ENCODE peak calls at places on chromosome 6, in ten cellular contexts. One of them, this sample, is unnamed.

GRCh38 chr6:110826236-110827129 is 11.2 kb upstream of the CDK19 start:
- DNase-seq in tibial nerve: peak; percentile 12
- DNase-seq in ovary: no peak
- DNase-seq in uterus: no peak
- DNase-seq in CD8-positive, alpha-beta T cell: no peak
- DNase-seq in Panc1: no peak
- DNase-seq in A549: no peak
- DNase-seq in HCT116: no peak
- DNase-seq in spleen: no peak
- DNase-seq in colonic mucosa: no peak
- DNase-seq in this sample: peak; percentile 75

GRCh38 chr6:170269151-170269872 is 21.6 kb downstream of the DLL1 start:
- DNase-seq in tibial nerve: no peak
- DNase-seq in ovary: no peak
- DNase-seq in uterus: no peak
- DNase-seq in CD8-positive, alpha-beta T cell: no peak
- DNase-seq in Panc1: no peak
- DNase-seq in A549: no peak
- DNase-seq in HCT116: no peak
- DNase-seq in spleen: no peak
- DNase-seq in colonic mucosa: peak; percentile 60
- DNase-seq in this sample: no peak

GRCh38 chr6:5695260-5696245 is 311.2 kb downstream of the NRN1 start:
- DNase-seq in tibial nerve: no peak
- DNase-seq in ovary: no peak
- DNase-seq in uterus: no peak
- DNase-seq in CD8-positive, alpha-beta T cell: no peak
- DNase-seq in Panc1: no peak
- DNase-seq in A549: no peak
- DNase-seq in HCT116: no peak
- DNase-seq in spleen: no peak
- DNase-seq in colonic mucosa: peak; percentile 35
- DNase-seq in this sample: no peak

GRCh38 chr6:147559016-147559415 is 50.5 kb downstream of the SAMD5 start:
- DNase-seq in tibial nerve: no peak
- DNase-seq in ovary: no peak
- DNase-seq in uterus: no peak
- DNase-seq in CD8-positive, alpha-beta T cell: no peak
- DNase-seq in Panc1: no peak
- DNase-seq in A549: no peak
- DNase-seq in HCT116: no peak
- DNase-seq in spleen: no peak
- DNase-seq in colonic mucosa: peak; percentile 57
- DNase-seq in this sample: no peak

GRCh38 chr6:101268541-101268940 is 125.0 kb upstream of the GRIK2 start:
- DNase-seq in tibial nerve: no peak
- DNase-seq in ovary: no peak
- DNase-seq in uterus: no peak
- DNase-seq in CD8-positive, alpha-beta T cell: no peak
- DNase-seq in Panc1: no peak
- DNase-seq in A549: no peak
- DNase-seq in HCT116: no peak
- DNase-seq in spleen: no peak
- DNase-seq in colonic mucosa: no peak
- DNase-seq in this sample: no peak

GRCh38 chr6:113690255-113690956 is 166.7 kb upstream of the MARCKS start:
- DNase-seq in tibial nerve: no peak
- DNase-seq in ovary: no peak
- DNase-seq in uterus: no peak
- DNase-seq in CD8-positive, alpha-beta T cell: no peak
- DNase-seq in Panc1: peak; percentile 93
- DNase-seq in A549: peak; percentile 26
- DNase-seq in HCT116: no peak
- DNase-seq in spleen: no peak
- DNase-seq in colonic mucosa: no peak
- DNase-seq in this sample: no peak

GRCh38 chr6:16168121-16168520 is 39.2 kb downstream of the MYLIP start:
- DNase-seq in tibial nerve: no peak
- DNase-seq in ovary: no peak
- DNase-seq in uterus: no peak
- DNase-seq in CD8-positive, alpha-beta T cell: no peak
- DNase-seq in Panc1: no peak
- DNase-seq in A549: no peak
- DNase-seq in HCT116: no peak
- DNase-seq in spleen: no peak
- DNase-seq in colonic mucosa: no peak
- DNase-seq in this sample: no peak

GRCh38 chr6:158014505-158015187 is 33.0 kb downstream of the SYNJ2 start:
- DNase-seq in tibial nerve: no peak
- DNase-seq in ovary: no peak
- DNase-seq in uterus: no peak
- DNase-seq in CD8-positive, alpha-beta T cell: no peak
- DNase-seq in Panc1: no peak
- DNase-seq in A549: no peak
- DNase-seq in HCT116: no peak
- DNase-seq in spleen: peak; percentile 48
- DNase-seq in colonic mucosa: no peak
- DNase-seq in this sample: peak; percentile 22

GRCh38 chr6:115398607-115399006 is 662.1 kb downstream of the FRK start:
- DNase-seq in tibial nerve: no peak
- DNase-seq in ovary: no peak
- DNase-seq in uterus: no peak
- DNase-seq in CD8-positive, alpha-beta T cell: no peak
- DNase-seq in Panc1: no peak
- DNase-seq in A549: no peak
- DNase-seq in HCT116: no peak
- DNase-seq in spleen: no peak
- DNase-seq in colonic mucosa: no peak
- DNase-seq in this sample: no peak

GRCh38 chr6:21067521-21067920 is 526.0 kb upstream of the SOX4 start:
- DNase-seq in tibial nerve: no peak
- DNase-seq in ovary: no peak
- DNase-seq in uterus: no peak
- DNase-seq in CD8-positive, alpha-beta T cell: no peak
- DNase-seq in Panc1: no peak
- DNase-seq in A549: no peak
- DNase-seq in HCT116: peak; percentile 3
- DNase-seq in spleen: no peak
- DNase-seq in colonic mucosa: no peak
- DNase-seq in this sample: no peak

GRCh38 chr6:1239805-1240204 is 72.1 kb upstream of the FOXQ1 start:
- DNase-seq in tibial nerve: no peak
- DNase-seq in ovary: no peak
- DNase-seq in uterus: no peak
- DNase-seq in CD8-positive, alpha-beta T cell: no peak
- DNase-seq in Panc1: no peak
- DNase-seq in A549: no peak
- DNase-seq in HCT116: no peak
- DNase-seq in spleen: no peak
- DNase-seq in colonic mucosa: no peak
- DNase-seq in this sample: no peak

GRCh38 chr6:12163149-12163548 is 127.0 kb upstream of the EDN1 start:
- DNase-seq in tibial nerve: no peak
- DNase-seq in ovary: no peak
- DNase-seq in uterus: no peak
- DNase-seq in CD8-positive, alpha-beta T cell: peak; percentile 22
- DNase-seq in Panc1: no peak
- DNase-seq in A549: no peak
- DNase-seq in HCT116: no peak
- DNase-seq in spleen: peak; percentile 80
- DNase-seq in colonic mucosa: no peak
- DNase-seq in this sample: no peak

GRCh38 chr6:90415178-90415577 is 118.5 kb upstream of the BACH2 start:
- DNase-seq in tibial nerve: no peak
- DNase-seq in ovary: no peak
- DNase-seq in uterus: no peak
- DNase-seq in CD8-positive, alpha-beta T cell: no peak
- DNase-seq in Panc1: no peak
- DNase-seq in A549: no peak
- DNase-seq in HCT116: no peak
- DNase-seq in spleen: no peak
- DNase-seq in colonic mucosa: no peak
- DNase-seq in this sample: no peak

GRCh38 chr6:137412562-137412961 is 81.6 kb downstream of the OLIG3 start:
- DNase-seq in tibial nerve: no peak
- DNase-seq in ovary: no peak
- DNase-seq in uterus: no peak
- DNase-seq in CD8-positive, alpha-beta T cell: no peak
- DNase-seq in Panc1: no peak
- DNase-seq in A549: no peak
- DNase-seq in HCT116: no peak
- DNase-seq in spleen: no peak
- DNase-seq in colonic mucosa: no peak
- DNase-seq in this sample: no peak

GRCh38 chr6:159608961-159609673 is 83.9 kb downstream of the SOD2 start:
- DNase-seq in tibial nerve: no peak
- DNase-seq in ovary: no peak
- DNase-seq in uterus: no peak
- DNase-seq in CD8-positive, alpha-beta T cell: no peak
- DNase-seq in Panc1: peak; percentile 12
- DNase-seq in A549: peak; percentile 8
- DNase-seq in HCT116: peak; percentile 58
- DNase-seq in spleen: no peak
- DNase-seq in colonic mucosa: no peak
- DNase-seq in this sample: no peak

GRCh38 chr6:123380257-123380656 is 256.5 kb downstream of the TRDN start:
- DNase-seq in tibial nerve: no peak
- DNase-seq in ovary: no peak
- DNase-seq in uterus: no peak
- DNase-seq in CD8-positive, alpha-beta T cell: no peak
- DNase-seq in Panc1: peak; percentile 25
- DNase-seq in A549: no peak
- DNase-seq in HCT116: no peak
- DNase-seq in spleen: no peak
- DNase-seq in colonic mucosa: no peak
- DNase-seq in this sample: no peak
- TF ChIP-seq CTCF in tibial nerve: peak; percentile 29
- TF ChIP-seq CTCF in ovary: no peak
- TF ChIP-seq CTCF in uterus: no peak
- TF ChIP-seq CTCF in CD8-positive, alpha-beta T cell: no peak
- TF ChIP-seq CTCF in Panc1: peak; percentile 75
- TF ChIP-seq CTCF in A549: peak; percentile 13
- TF ChIP-seq CTCF in HCT116: peak; percentile 43
- TF ChIP-seq CTCF in spleen: no peak
- TF ChIP-seq CTCF in colonic mucosa: no peak
- TF ChIP-seq CTCF in this sample: peak; percentile 18

DNA sequence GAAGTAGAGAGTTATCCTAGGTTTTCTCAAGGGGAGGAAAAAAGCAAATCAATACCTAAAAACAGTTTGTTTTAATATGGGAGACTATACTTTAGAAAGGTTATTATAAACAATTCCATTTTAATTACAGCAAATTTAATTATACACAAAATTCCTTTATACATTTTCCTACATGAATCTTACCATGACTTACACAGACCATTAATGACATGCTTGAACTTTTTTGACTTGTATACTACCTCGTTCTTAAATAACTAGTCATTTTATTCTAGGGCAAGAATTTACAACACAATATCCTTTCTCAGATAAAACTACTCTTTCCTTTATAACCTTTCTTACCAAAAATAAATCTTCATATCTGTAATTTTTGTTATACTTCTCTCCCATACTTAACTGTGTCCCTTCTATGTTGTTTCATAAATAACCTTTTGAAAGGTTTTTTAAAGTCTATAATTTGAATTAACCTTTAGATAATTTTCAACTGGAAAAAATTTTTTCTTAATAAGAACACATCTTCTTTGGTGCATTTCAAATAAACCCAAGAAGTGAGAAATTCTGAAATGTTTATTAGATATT is 729.4 kb downstream of the TENT5A start:
- DNase-seq in tibial nerve: no peak
- DNase-seq in ovary: no peak
- DNase-seq in uterus: no peak
- DNase-seq in CD8-positive, alpha-beta T cell: no peak
- DNase-seq in Panc1: no peak
- DNase-seq in A549: no peak
- DNase-seq in HCT116: peak; percentile 34
- DNase-seq in spleen: no peak
- DNase-seq in colonic mucosa: no peak
- DNase-seq in this sample: no peak
- H3K9me3 ChIP-seq in tibial nerve: no peaks in the 10 kb centered on the region
- H3K9me3 ChIP-seq in ovary: no peaks in the 10 kb centered on the region
- H3K9me3 ChIP-seq in uterus: no peaks in the 10 kb centered on the region
- H3K9me3 ChIP-seq in CD8-positive, alpha-beta T cell: no peaks in the 10 kb centered on the region
- H3K9me3 ChIP-seq in Panc1: peaks cover 13% of the 10 kb centered on the region
- H3K9me3 ChIP-seq in A549: no peaks in the 10 kb centered on the region
- H3K9me3 ChIP-seq in HCT116: peaks cover 13% of the 10 kb centered on the region
- H3K9me3 ChIP-seq in spleen: no peaks in the 10 kb centered on the region
- H3K9me3 ChIP-seq in colonic mucosa: no peaks in the 10 kb centered on the region
- H3K9me3 ChIP-seq in this sample: no peaks in the 10 kb centered on the region

GRCh38 chr6:109184638-109185037 is 89.3 kb downstream of the CEP57L1 start:
- DNase-seq in tibial nerve: no peak
- DNase-seq in ovary: no peak
- DNase-seq in uterus: no peak
- DNase-seq in CD8-positive, alpha-beta T cell: no peak
- DNase-seq in Panc1: no peak
- DNase-seq in A549: no peak
- DNase-seq in HCT116: no peak
- DNase-seq in spleen: no peak
- DNase-seq in colonic mucosa: no peak
- DNase-seq in this sample: no peak

GRCh38 chr6:109186012-109186411 is 90.7 kb downstream of the CEP57L1 start:
- DNase-seq in tibial nerve: no peak
- DNase-seq in ovary: no peak
- DNase-seq in uterus: no peak
- DNase-seq in CD8-positive, alpha-beta T cell: no peak
- DNase-seq in Panc1: no peak
- DNase-seq in A549: no peak
- DNase-seq in HCT116: no peak
- DNase-seq in spleen: no peak
- DNase-seq in colonic mucosa: no peak
- DNase-seq in this sample: no peak

GRCh38 chr6:109182590-109182989 is 87.3 kb downstream of the CEP57L1 start:
- DNase-seq in tibial nerve: no peak
- DNase-seq in ovary: no peak
- DNase-seq in uterus: no peak
- DNase-seq in CD8-positive, alpha-beta T cell: no peak
- DNase-seq in Panc1: no peak
- DNase-seq in A549: no peak
- DNase-seq in HCT116: no peak
- DNase-seq in spleen: no peak
- DNase-seq in colonic mucosa: no peak
- DNase-seq in this sample: no peak

GRCh38 chr6:109179507-109179906 is 84.2 kb downstream of the CEP57L1 start:
- DNase-seq in tibial nerve: no peak
- DNase-seq in ovary: no peak
- DNase-seq in uterus: no peak
- DNase-seq in CD8-positive, alpha-beta T cell: no peak
- DNase-seq in Panc1: no peak
- DNase-seq in A549: no peak
- DNase-seq in HCT116: no peak
- DNase-seq in spleen: no peak
- DNase-seq in colonic mucosa: no peak
- DNase-seq in this sample: no peak

GRCh38 chr6:109183109-109183508 is 87.8 kb downstream of the CEP57L1 start:
- DNase-seq in tibial nerve: no peak
- DNase-seq in ovary: no peak
- DNase-seq in uterus: no peak
- DNase-seq in CD8-positive, alpha-beta T cell: no peak
- DNase-seq in Panc1: no peak
- DNase-seq in A549: no peak
- DNase-seq in HCT116: no peak
- DNase-seq in spleen: no peak
- DNase-seq in colonic mucosa: no peak
- DNase-seq in this sample: no peak
- H3K4me3 ChIP-seq in tibial nerve: no peak overlapping the region
- H3K4me3 ChIP-seq in ovary: no peak overlapping the region
- H3K4me3 ChIP-seq in uterus: no peak overlapping the region
- H3K4me3 ChIP-seq in CD8-positive, alpha-beta T cell: no peak overlapping the region
- H3K4me3 ChIP-seq in Panc1: no peak overlapping the region
- H3K4me3 ChIP-seq in A549: no peak overlapping the region
- H3K4me3 ChIP-seq in HCT116: no peak overlapping the region
- H3K4me3 ChIP-seq in spleen: no peak overlapping the region
- H3K4me3 ChIP-seq in colonic mucosa: no peak overlapping the region
- H3K4me3 ChIP-seq in this sample: no peak overlapping the region

GRCh38 chr6:166512567-166512966 is 73.9 kb downstream of the RAMACL start:
- DNase-seq in tibial nerve: no peak
- DNase-seq in ovary: no peak
- DNase-seq in uterus: no peak
- DNase-seq in CD8-positive, alpha-beta T cell: peak; percentile 19
- DNase-seq in Panc1: no peak
- DNase-seq in A549: no peak
- DNase-seq in HCT116: peak; percentile 27
- DNase-seq in spleen: peak; percentile 88
- DNase-seq in colonic mucosa: no peak
- DNase-seq in this sample: no peak
- TF ChIP-seq CTCF in tibial nerve: no peak
- TF ChIP-seq CTCF in ovary: no peak
- TF ChIP-seq CTCF in uterus: no peak
- TF ChIP-seq CTCF in CD8-positive, alpha-beta T cell: no peak
- TF ChIP-seq CTCF in Panc1: no peak
- TF ChIP-seq CTCF in A549: no peak
- TF ChIP-seq CTCF in HCT116: peak; percentile 47
- TF ChIP-seq CTCF in spleen: peak; percentile 20
- TF ChIP-seq CTCF in colonic mucosa: no peak
- TF ChIP-seq CTCF in this sample: no peak